ENCODE peak calls at places on chromosome 9, in nine cellular contexts. V, H, X, J, E, I, B, O and W are unnamed samples.

GRCh38 chr9:130962418-130963316 is 23.6 kb upstream of the FIBCD1 start:
- DNase-seq in V (no peak), X (no peak), J (no peak), O (no peak), E (no peak), B (peak), I (peak), H (peak), W (no peak)

GRCh38 chr9:126665696-126666035 is 51.9 kb downstream of the LMX1B start:
- DNase-seq in I (no peak), B (no peak), V (no peak), O (no peak), H (no peak), X (no peak), E (peak), J (no peak), W (no peak)

GRCh38 chr9:98172604-98173003 is 19.8 kb downstream of the CORO2A start:
- DNase-seq in I (no peak), O (no peak), X (no peak), V (no peak), B (no peak), J (no peak), E (peak), H (no peak), W (no peak)

GRCh38 chr9:127035948-127036347 is 86.5 kb downstream of the ANGPTL2 start:
- DNase-seq in X (no peak), B (no peak), O (no peak), I (no peak), V (peak), E (no peak), H (peak), J (no peak), W (peak)

GRCh38 chr9:77417570-77417969 is 230.6 kb downstream of the GNA14 start:
- DNase-seq in B (peak), I (no peak), J (no peak), O (no peak), X (no peak), H (no peak), E (no peak), V (no peak), W (no peak)

GRCh38 chr9:112180387-112180881 is 5.3 kb upstream of the SUSD1 start:
- DNase-seq in X (peak), H (no peak), I (no peak), O (no peak), V (no peak), E (no peak), B (no peak), J (no peak), W (no peak)

GRCh38 chr9:137613259-137613658 is 5.5 kb upstream of the EHMT1 start:
- DNase-seq in J (no peak), H (no peak), B (no peak), O (no peak), E (no peak), I (no peak), V (no peak), X (no peak), W (no peak)

GRCh38 chr9:113393281-113393680 is 7.8 kb downstream of the ALAD start:
- DNase-seq in E (no peak), I (no peak), V (no peak), J (no peak), X (no peak), B (no peak), H (no peak), O (no peak), W (no peak)

GRCh38 chr9:121618504-121618903 is 32.9 kb upstream of the DAB2IP start:
- DNase-seq in X (no peak), V (no peak), I (no peak), E (no peak), J (no peak), H (no peak), O (no peak), B (no peak), W (no peak)

GRCh38 chr9:121619989-121620673 is 31.3 kb upstream of the DAB2IP start:
- DNase-seq in J (no peak), X (no peak), E (no peak), H (no peak), V (peak), I (no peak), O (no peak), B (no peak), W (no peak)

GRCh38 chr9:121622842-121623203 is 28.6 kb upstream of the DAB2IP start:
- DNase-seq in X (no peak), B (no peak), H (no peak), I (no peak), O (no peak), V (no peak), E (no peak), J (no peak), W (no peak)

GRCh38 chr9:121619566-121619965 is 31.9 kb upstream of the DAB2IP start:
- DNase-seq in H (no peak), O (no peak), V (no peak), B (no peak), J (no peak), I (no peak), E (no peak), X (no peak), W (no peak)

DNA sequence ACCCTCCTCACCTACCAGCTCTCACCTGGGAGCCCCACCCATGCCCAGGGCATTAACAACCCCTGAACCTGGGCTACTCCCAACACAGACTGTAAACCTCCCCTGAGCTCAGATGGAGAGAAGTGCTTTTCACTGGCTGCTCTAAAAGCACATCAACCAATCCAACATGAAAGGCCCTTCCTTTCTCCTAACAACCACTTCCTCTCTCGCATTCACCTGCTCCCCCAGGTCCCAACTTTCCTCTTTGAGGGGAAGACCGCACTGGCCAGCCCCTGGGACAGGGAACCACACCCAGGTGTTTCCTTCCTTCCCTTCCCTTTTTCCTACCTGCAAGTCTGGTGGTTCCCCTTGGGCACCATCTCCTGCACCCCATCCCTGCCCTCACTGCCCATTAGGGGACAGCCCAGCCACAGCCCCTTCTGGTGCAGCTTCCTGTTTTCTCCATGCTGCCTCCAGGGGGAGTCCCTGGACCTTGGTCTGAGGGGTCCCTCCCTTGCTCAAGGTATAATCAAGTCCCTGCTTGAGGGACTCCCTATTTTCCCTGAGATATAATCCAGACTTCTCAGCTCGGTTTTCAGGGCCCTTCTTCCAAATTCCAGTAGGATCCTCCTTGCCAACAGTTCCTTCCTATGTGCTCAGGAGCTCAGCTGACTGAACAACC is 30.5 kb upstream of the DAB2IP start:
- DNase-seq in E (peak), H (no peak), X (no peak), I (no peak), V (no peak), J (no peak), B (peak), O (no peak), W (no peak)
- H3K27ac ChIP-seq in E (peak), H (no peak), X (no peak), I (no peak), V (peak), J (no peak), B (no peak), O (no peak), W (no peak)

DNA sequence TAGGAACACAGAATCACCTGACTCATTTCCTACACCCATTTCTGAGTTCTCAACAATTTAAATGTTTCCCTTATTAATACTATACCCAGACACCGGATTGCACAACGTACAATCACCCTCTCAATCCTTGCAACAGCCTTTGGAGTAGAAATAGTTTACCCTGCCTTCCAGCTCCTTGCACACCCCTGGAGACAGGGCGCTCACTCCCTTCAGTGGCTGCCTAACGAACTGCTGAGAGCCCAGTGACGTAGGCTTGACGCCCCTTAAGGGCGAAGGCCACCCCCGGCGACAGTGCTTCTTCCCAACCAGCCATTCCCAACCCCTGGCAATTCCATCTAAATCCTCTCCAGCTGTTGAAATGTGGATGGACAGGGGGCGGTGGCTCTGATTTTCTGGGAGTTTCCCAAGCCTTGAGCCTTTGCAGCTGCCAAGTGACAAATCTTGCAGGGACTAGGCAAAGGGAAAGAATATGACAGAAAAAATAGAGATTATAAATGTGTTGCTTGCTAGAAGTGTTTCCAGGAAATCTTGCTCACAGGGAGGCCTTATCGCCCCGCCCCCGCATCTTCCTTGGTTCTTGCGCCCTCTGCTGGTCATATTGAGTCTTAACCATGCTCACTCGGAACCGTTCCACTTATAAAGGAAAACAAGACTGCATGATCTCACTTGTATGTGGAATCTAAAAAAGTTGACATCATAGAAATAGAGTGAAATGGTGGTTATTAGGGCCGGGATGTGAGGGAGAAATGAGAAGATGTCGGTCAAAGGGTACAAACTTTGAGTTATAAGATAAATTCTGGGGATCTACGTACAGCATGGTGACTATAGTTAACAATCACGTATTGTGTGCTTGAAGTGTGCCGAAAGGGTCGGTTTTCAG is 7.6 kb upstream of the BARX1 start:
- DNase-seq in V (peak), X (peak), H (peak), O (peak), J (peak), E (peak), I (peak), B (peak), W (peak)
- H3K27ac ChIP-seq in V (no peak), X (no peak), H (no peak), O (no peak), J (no peak), E (no peak), I (no peak), B (no peak), W (no peak)

GRCh38 chr9:92617951-92618510 is 51.9 kb downstream of the IPPK start:
- DNase-seq in V (no peak), J (no peak), O (no peak), E (no peak), I (no peak), H (no peak), B (no peak), X (no peak), W (no peak)

GRCh38 chr9:92614763-92615441 is 55.0 kb downstream of the IPPK start:
- DNase-seq in V (no peak), H (no peak), J (no peak), O (no peak), I (no peak), E (no peak), X (no peak), B (no peak), W (no peak)

GRCh38 chr9:92615790-92616189 is 54.1 kb downstream of the IPPK start:
- DNase-seq in H (no peak), I (no peak), V (no peak), B (no peak), X (no peak), O (no peak), E (no peak), J (no peak), W (no peak)

GRCh38 chr9:92617195-92617813 is 52.6 kb downstream of the IPPK start:
- DNase-seq in B (no peak), O (no peak), J (no peak), I (no peak), H (no peak), E (no peak), V (no peak), X (no peak), W (no peak)

DNA sequence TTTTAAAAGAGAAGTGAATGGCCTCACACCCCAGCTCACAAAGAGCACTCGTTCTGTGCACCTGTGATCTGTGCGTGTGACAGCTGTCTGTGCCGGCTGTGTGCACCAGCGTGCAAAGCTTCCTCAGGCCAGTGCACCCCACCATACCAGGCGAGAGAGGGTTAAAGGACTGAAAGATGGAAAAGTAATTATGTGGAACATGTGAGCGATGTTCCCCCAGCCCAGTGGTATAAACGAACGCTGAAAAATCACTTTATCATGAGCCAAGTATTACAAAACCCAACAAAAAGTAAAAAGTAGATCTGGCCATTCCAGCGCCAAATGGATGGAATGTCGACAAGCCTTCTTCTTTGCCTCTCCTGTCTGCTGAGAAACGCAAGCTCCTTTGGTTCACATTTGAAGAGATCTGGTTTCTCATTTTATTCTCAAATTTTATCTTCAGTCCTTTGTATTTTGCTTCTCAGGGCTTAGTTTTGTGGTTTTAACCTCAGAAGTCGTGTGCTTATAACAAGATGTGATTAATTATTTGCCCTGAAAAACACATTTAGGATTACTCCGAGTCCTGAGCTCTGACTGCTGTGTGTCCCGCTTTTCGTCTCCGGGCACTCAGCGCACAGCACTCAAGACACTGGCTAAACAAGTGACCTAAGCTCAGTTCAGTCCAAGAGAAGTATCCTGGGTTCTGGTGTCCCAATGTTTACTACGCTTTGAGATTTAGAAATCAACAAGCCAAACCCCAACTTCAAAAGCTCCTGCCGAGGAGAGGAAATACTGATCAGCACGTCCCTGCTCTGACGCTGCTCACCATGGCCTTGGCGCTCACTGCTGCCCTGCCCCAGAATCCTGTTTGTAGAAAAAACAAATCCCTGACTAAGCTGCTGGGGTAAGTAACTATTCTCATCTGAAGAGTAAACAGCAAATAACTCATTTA is 53.5 kb downstream of the IPPK start:
- DNase-seq in J (no peak), X (no peak), B (no peak), V (no peak), H (peak), O (no peak), E (no peak), I (no peak), W (peak)
- H3K27ac ChIP-seq in J (peak), X (no peak), B (no peak), V (peak), H (peak), O (no peak), E (no peak), I (no peak), W (peak)

GRCh38 chr9:71218774-71219173 is 97.4 kb upstream of the TRPM3 start:
- DNase-seq in E (no peak), B (no peak), I (no peak), H (no peak), X (no peak), V (no peak), J (no peak), O (no peak), W (no peak)
- H3K27ac ChIP-seq in E (no peak), B (no peak), I (no peak), H (no peak), X (no peak), V (no peak), J (no peak), O (no peak), W (no peak)

GRCh38 chr9:109500421-109500974 is 2.4 kb upstream of the PTPN3 start:
- DNase-seq in B (no peak), V (no peak), I (no peak), J (no peak), H (no peak), O (no peak), E (no peak), X (no peak), W (no peak)
- H3K27ac ChIP-seq in B (no peak), V (no peak), I (no peak), J (no peak), H (no peak), O (no peak), E (no peak), X (no peak), W (no peak)

GRCh38 chr9:86708918-86709835 is 238.1 kb downstream of the GAS1 start:
- DNase-seq in V (no peak), B (no peak), J (no peak), E (no peak), X (no peak), H (no peak), I (no peak), O (no peak), W (no peak)
- H3K27ac ChIP-seq in V (no peak), B (no peak), J (no peak), E (no peak), X (no peak), H (no peak), I (no peak), O (no peak), W (no peak)

DNA sequence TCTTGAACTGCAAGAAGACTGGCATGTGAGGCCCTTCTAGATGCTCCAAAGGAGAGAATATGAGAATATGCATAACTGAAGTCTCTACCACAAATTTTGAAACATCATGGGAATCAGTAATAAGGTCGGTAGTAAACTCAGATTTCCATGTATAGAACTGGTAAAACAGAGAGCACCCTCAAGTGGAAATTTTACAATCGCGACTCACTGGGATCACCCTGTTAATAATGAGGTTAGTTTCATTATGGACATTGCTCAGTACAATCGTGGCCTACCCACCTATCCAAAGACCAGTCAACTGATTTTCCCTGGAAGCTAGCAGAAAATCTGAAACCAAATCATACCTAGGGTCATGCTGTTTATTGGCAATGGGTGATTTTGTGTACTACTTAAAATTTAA is 308.1 kb downstream of the ACTL7B start:
- DNase-seq in X (no peak), J (no peak), B (no peak), H (no peak), I (no peak), E (no peak), O (no peak), V (no peak), W (no peak)
- H3K27ac ChIP-seq in X (no peak), J (no peak), B (no peak), H (no peak), I (no peak), E (no peak), O (no peak), V (no peak), W (no peak)